ENCODE peak calls at places on chromosomes 12 and 14, in nine cellular contexts. Y is endodermal cell, B is PC-9, Z is foreskin keratinocyte, D is lower lobe of right lung, H is heart left ventricle, U is HepG2, O is pancreas, K is Karpas-422. C is an unnamed sample.

GRCh38 chr12:12583510-12583909 is 20.8 kb upstream of the DUSP16 start:
- DNase-seq in Y (no peak), Z (no peak), O (no peak), K (no peak), U (no peak), D (no peak), H (no peak), B (no peak), C (no peak)

GRCh38 chr12:67449591-67450052 is 180.5 kb downstream of the CAND1 start:
- DNase-seq in K (peak; percentile 90), O (no peak), H (no peak), B (no peak), U (no peak), D (no peak), Y (no peak), Z (no peak), C (no peak)

GRCh38 chr14:79186523-79186922 is 1016.4 kb downstream of the NRXN3 start:
- DNase-seq in Y (no peak), H (no peak), Z (no peak), O (no peak), U (no peak), D (no peak), K (no peak), B (no peak), C (no peak)

GRCh38 chr12:46217686-46218508 is 50.9 kb downstream of the SLC38A1 start:
- DNase-seq in B (no peak), O (no peak), Y (no peak), H (no peak), Z (no peak), D (no peak), K (peak; percentile 80), U (no peak), C (no peak)

GRCh38 chr14:63155511-63156189 is 48.6 kb upstream of the RHOJ start:
- DNase-seq in B (no peak), O (no peak), U (no peak), Z (peak; percentile 60), D (no peak), Y (no peak), H (no peak), K (peak; percentile 32), C (no peak)

GRCh38 chr12:67459578-67459977 is 189.0 kb upstream of the DYRK2 start:
- DNase-seq in K (no peak), D (no peak), H (no peak), O (no peak), B (no peak), Z (no peak), Y (no peak), U (no peak), C (no peak)

GRCh38 chr12:28550757-28551381 is 360.6 kb downstream of the CCDC91 start:
- DNase-seq in D (no peak), H (no peak), Z (no peak), B (peak; percentile 71), Y (no peak), K (no peak), U (peak; percentile 16), O (no peak), C (no peak)

GRCh38 chr14:104827173-104828055 is 26.5 kb downstream of the ZBTB42 start:
- DNase-seq in Y (peak; percentile 97), K (peak; percentile 84), Z (no peak), D (peak; percentile 65), B (no peak), H (peak; percentile 39), O (peak; percentile 44), U (peak; percentile 76), C (no peak)

GRCh38 chr12:122980192-122981035 is at the start of gene ARL6IP4:
- DNase-seq in Y (peak; percentile 87), D (peak; percentile 83), O (peak; percentile 46), K (peak; percentile 88), Z (no peak), U (no peak), B (no peak), H (peak; percentile 79), C (no peak)

GRCh38 chr14:101442451-101442850 is 118.8 kb upstream of the DIO3 start:
- DNase-seq in Y (peak; percentile 21), H (no peak), Z (no peak), K (no peak), U (no peak), B (no peak), D (no peak), O (no peak), C (no peak)

GRCh38 chr12:113955109-113955970 is 10.8 kb downstream of the RBM19 start:
- DNase-seq in B (no peak), H (no peak), Y (peak; percentile 94), Z (no peak), U (peak; percentile 49), K (no peak), O (peak; percentile 12), D (no peak), C (no peak)

GRCh38 chr12:18430425-18431048 is 169.2 kb downstream of the PIK3C2G start:
- DNase-seq in Z (no peak), O (peak; percentile 35), U (peak; percentile 24), K (peak; percentile 69), Y (peak; percentile 88), D (no peak), H (no peak), B (no peak), C (no peak)

GRCh38 chr14:70955543-70956480 is 48.6 kb downstream of the PCNX1 start:
- DNase-seq in B (peak; percentile 43), Z (no peak), Y (no peak), U (peak; percentile 29), D (no peak), O (no peak), K (peak; percentile 77), H (no peak), C (no peak)

GRCh38 chr14:77721437-77721836 is 13.5 kb downstream of the SLIRP start:
- DNase-seq in O (no peak), D (no peak), H (no peak), K (no peak), B (no peak), Y (no peak), U (no peak), Z (no peak), C (no peak)

GRCh38 chr12:54358620-54358944 is 5.7 kb downstream of the GPR84 start:
- DNase-seq in Y (no peak), H (no peak), K (no peak), B (no peak), Z (no peak), D (no peak), O (no peak), U (no peak), C (no peak)

GRCh38 chr12:54360717-54361456 is 3.4 kb downstream of the GPR84 start:
- DNase-seq in D (peak; percentile 85), B (peak; percentile 52), O (peak; percentile 74), Z (no peak), Y (peak; percentile 99), H (peak; percentile 79), K (peak; percentile 86), U (peak; percentile 82), C (no peak)

GRCh38 chr12:54357802-54358619 is 6.3 kb downstream of the GPR84 start:
- DNase-seq in U (no peak), Z (no peak), K (peak; percentile 66), H (no peak), D (no peak), O (no peak), B (no peak), Y (peak; percentile 78), C (no peak)

GRCh38 chr12:54359762-54360351 is 4.4 kb downstream of the GPR84 start:
- DNase-seq in Z (no peak), K (no peak), D (no peak), Y (no peak), O (no peak), U (no peak), B (no peak), H (no peak), C (no peak)

GRCh38 chr12:54358945-54359761 is 5.1 kb downstream of the GPR84 start:
- DNase-seq in U (peak; percentile 98), Z (peak; percentile 96), D (peak; percentile 95), K (peak; percentile 99), O (peak; percentile 98), H (peak; percentile 98), Y (peak; percentile 100), B (peak; percentile 98), C (peak; percentile 94)
- H3K4me1 ChIP-seq in U (peaks cover 42% of the 10 kb centered on the region), Z (peaks cover 6% of the 10 kb centered on the region), D (peaks cover 31% of the 10 kb centered on the region), K (peaks cover 40% of the 10 kb centered on the region), O (peaks cover 3% of the 10 kb centered on the region), H (peaks cover 8% of the 10 kb centered on the region), Y (peaks cover 25% of the 10 kb centered on the region), B (peaks cover 14% of the 10 kb centered on the region), C (no peaks in the 10 kb centered on the region)

DNA sequence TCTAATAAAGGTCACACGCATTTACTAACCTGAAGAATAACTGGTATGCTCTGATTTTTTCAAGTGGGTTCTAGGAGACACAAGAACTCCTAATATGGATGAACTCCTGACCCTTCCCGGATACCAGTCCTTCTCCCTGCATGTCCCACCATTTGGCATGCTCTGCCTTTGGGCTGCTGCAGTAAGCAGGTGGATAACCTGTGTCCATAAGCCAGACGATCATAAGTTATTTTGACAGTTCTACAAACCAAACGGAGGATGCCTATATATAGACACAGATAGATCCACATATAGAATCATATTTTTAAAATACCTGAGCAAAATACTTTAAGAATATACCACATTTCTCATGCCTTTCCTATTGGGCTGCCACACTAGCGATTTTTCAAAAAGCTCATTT is 49.4 kb downstream of the TMTC1 start:
- DNase-seq in H (no peak), D (no peak), Y (no peak), Z (no peak), U (no peak), K (no peak), O (no peak), B (no peak), C (no peak)
- H3K4me1 ChIP-seq in H (peaks cover 62% of the 10 kb centered on the region), D (peaks cover 9% of the 10 kb centered on the region), Y (no peaks in the 10 kb centered on the region), Z (no peaks in the 10 kb centered on the region), U (no peaks in the 10 kb centered on the region), K (no peaks in the 10 kb centered on the region), O (no peaks in the 10 kb centered on the region), B (no peaks in the 10 kb centered on the region), C (peaks cover 56% of the 10 kb centered on the region)

DNA sequence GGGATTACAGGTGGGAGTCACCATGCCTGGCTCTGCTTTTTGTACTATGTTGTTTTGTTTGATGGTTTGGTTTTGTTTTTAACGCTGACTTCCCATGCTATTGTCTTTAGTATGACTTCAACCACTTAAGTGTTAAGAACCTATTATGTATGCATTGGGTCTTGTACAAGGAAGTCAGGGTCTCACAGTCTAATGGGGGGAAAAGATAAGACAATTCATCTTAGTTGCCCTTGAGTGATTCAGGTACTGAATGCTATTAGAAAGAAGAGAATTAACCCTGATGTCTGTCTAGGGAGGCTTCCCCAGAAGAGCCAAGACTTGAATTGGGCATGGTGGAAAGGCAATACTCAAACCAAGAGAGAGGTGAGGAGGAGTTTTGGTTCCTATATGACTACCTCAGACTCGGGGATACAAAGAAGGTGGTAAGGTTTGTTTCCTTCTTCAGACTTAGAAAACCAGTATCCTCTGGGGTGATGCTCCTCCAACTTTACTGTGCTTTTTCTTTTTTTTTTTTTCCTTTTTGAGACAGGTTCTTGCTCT is 64.6 kb downstream of the SUSD6 start:
- DNase-seq in B (no peak), H (no peak), K (no peak), D (no peak), Y (no peak), Z (no peak), O (no peak), U (no peak), C (no peak)
- H3K4me1 ChIP-seq in B (no peaks in the 10 kb centered on the region), H (peaks cover 63% of the 10 kb centered on the region), K (peaks cover 75% of the 10 kb centered on the region), D (peaks cover 45% of the 10 kb centered on the region), Y (peaks cover 11% of the 10 kb centered on the region), Z (no peaks in the 10 kb centered on the region), O (peaks cover 34% of the 10 kb centered on the region), U (peaks cover 29% of the 10 kb centered on the region), C (peaks cover 40% of the 10 kb centered on the region)

DNA sequence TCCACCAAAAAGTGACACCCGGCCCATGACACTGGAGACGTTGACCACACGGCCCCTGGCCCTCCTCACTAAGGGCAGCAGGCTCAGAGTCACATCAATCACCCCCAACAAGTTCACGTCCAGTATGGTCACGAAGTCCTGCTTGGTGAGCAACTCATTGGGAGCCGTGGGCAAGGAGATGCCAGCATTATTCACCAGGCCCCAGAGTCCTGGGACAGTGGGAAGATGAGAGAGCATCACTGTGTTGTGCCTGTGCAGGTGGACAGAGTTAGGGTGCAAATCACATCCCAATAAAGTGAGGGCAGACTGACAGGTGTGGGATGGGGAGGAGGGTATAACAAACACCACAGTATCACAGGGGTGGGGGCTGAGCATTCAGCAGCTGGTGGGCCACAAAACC is 2.5 kb downstream of the RDH16 start:
- DNase-seq in K (no peak), Z (no peak), O (no peak), H (no peak), U (no peak), Y (no peak), B (no peak), D (no peak), C (no peak)
- H3K4me1 ChIP-seq in K (no peaks in the 10 kb centered on the region), Z (no peaks in the 10 kb centered on the region), O (no peaks in the 10 kb centered on the region), H (no peaks in the 10 kb centered on the region), U (peaks cover 49% of the 10 kb centered on the region), Y (no peaks in the 10 kb centered on the region), B (peaks cover 19% of the 10 kb centered on the region), D (no peaks in the 10 kb centered on the region), C (no peaks in the 10 kb centered on the region)